ENCODE peak calls at places on chromosomes 12 and 14, in five cellular contexts. One of them, this sample, is unnamed.

GRCh38 chr14:94173471-94173884 is 644 bp upstream of the PPP4R4 start:
- DNase-seq in Caco-2: no peak
- DNase-seq in testis: peak
- DNase-seq in lower leg skin: no peak
- DNase-seq in upper lobe of right lung: peak
- DNase-seq in this sample: no peak

GRCh38 chr12:122830517-122831214 is 4.6 kb upstream of the HIP1R start:
- DNase-seq in Caco-2: no peak
- DNase-seq in testis: no peak
- DNase-seq in lower leg skin: no peak
- DNase-seq in upper lobe of right lung: no peak
- DNase-seq in this sample: peak

GRCh38 chr12:104435765-104436164 is 21.0 kb upstream of the CHST11 start:
- DNase-seq in Caco-2: no peak
- DNase-seq in testis: no peak
- DNase-seq in lower leg skin: no peak
- DNase-seq in upper lobe of right lung: no peak
- DNase-seq in this sample: no peak

GRCh38 chr14:101001311-101002069 is 98.0 kb upstream of the RTL1 start:
- DNase-seq in Caco-2: no peak
- DNase-seq in testis: no peak
- DNase-seq in lower leg skin: no peak
- DNase-seq in upper lobe of right lung: no peak
- DNase-seq in this sample: peak

GRCh38 chr12:6193853-6194815 is 6.1 kb upstream of the CD9 start:
- DNase-seq in Caco-2: peak
- DNase-seq in testis: no peak
- DNase-seq in lower leg skin: no peak
- DNase-seq in upper lobe of right lung: no peak
- DNase-seq in this sample: no peak

GRCh38 chr12:62732861-62733427 is 202.0 kb downstream of the PPM1H start:
- DNase-seq in Caco-2: no peak
- DNase-seq in testis: no peak
- DNase-seq in lower leg skin: no peak
- DNase-seq in upper lobe of right lung: no peak
- DNase-seq in this sample: peak

GRCh38 chr12:5976711-5977110 is 31.7 kb upstream of the ANO2 start:
- DNase-seq in Caco-2: no peak
- DNase-seq in testis: no peak
- DNase-seq in lower leg skin: no peak
- DNase-seq in upper lobe of right lung: no peak
- DNase-seq in this sample: no peak

GRCh38 chr12:60144395-60144794 is 548.6 kb downstream of the SLC16A7 start:
- DNase-seq in Caco-2: no peak
- DNase-seq in testis: no peak
- DNase-seq in lower leg skin: no peak
- DNase-seq in upper lobe of right lung: no peak
- DNase-seq in this sample: no peak

GRCh38 chr14:40362856-40363255 is 930.6 kb upstream of the FBXO33 start:
- DNase-seq in Caco-2: no peak
- DNase-seq in testis: no peak
- DNase-seq in lower leg skin: no peak
- DNase-seq in upper lobe of right lung: no peak
- DNase-seq in this sample: no peak

GRCh38 chr12:124698211-124698997 is 131.0 kb upstream of the NCOR2 start:
- DNase-seq in Caco-2: no peak
- DNase-seq in testis: peak
- DNase-seq in lower leg skin: no peak
- DNase-seq in upper lobe of right lung: no peak
- DNase-seq in this sample: peak

GRCh38 chr14:54487771-54488170 is 1.0 kb downstream of the GMFB start:
- DNase-seq in Caco-2: no peak
- DNase-seq in testis: no peak
- DNase-seq in lower leg skin: no peak
- DNase-seq in upper lobe of right lung: no peak
- DNase-seq in this sample: peak

GRCh38 chr12:40033260-40033649 is 72.6 kb downstream of the SLC2A13 start:
- DNase-seq in Caco-2: no peak
- DNase-seq in testis: no peak
- DNase-seq in lower leg skin: no peak
- DNase-seq in upper lobe of right lung: no peak
- DNase-seq in this sample: no peak

GRCh38 chr14:101132588-101132987 is 229.1 kb upstream of the RTL1 start:
- DNase-seq in Caco-2: no peak
- DNase-seq in testis: no peak
- DNase-seq in lower leg skin: no peak
- DNase-seq in upper lobe of right lung: no peak
- DNase-seq in this sample: no peak

GRCh38 chr14:34465069-34465859 is 3.2 kb upstream of the SPTSSA start:
- DNase-seq in Caco-2: no peak
- DNase-seq in testis: no peak
- DNase-seq in lower leg skin: no peak
- DNase-seq in upper lobe of right lung: no peak
- DNase-seq in this sample: peak

GRCh38 chr12:67268335-67268895 is 743 bp upstream of the CAND1 start:
- DNase-seq in Caco-2: peak
- DNase-seq in testis: peak
- DNase-seq in lower leg skin: peak
- DNase-seq in upper lobe of right lung: peak
- DNase-seq in this sample: peak

GRCh38 chr12:72632286-72632685 is 360.1 kb downstream of the TRHDE start:
- DNase-seq in Caco-2: no peak
- DNase-seq in testis: no peak
- DNase-seq in lower leg skin: no peak
- DNase-seq in upper lobe of right lung: no peak
- DNase-seq in this sample: peak

GRCh38 chr12:96193725-96194571 is at the start of gene ELK3:
- DNase-seq in Caco-2: peak
- DNase-seq in testis: peak
- DNase-seq in lower leg skin: peak
- DNase-seq in upper lobe of right lung: peak
- DNase-seq in this sample: peak

GRCh38 chr14:75294649-75295033 is 16.0 kb downstream of the FOS start:
- DNase-seq in Caco-2: no peak
- DNase-seq in testis: no peak
- DNase-seq in lower leg skin: no peak
- DNase-seq in upper lobe of right lung: no peak
- DNase-seq in this sample: no peak

GRCh38 chr12:8661751-8662150 is 875 bp downstream of the MFAP5 start:
- DNase-seq in Caco-2: no peak
- DNase-seq in testis: no peak
- DNase-seq in lower leg skin: no peak
- DNase-seq in upper lobe of right lung: no peak
- DNase-seq in this sample: no peak
- H3K4me3 ChIP-seq in Caco-2: no peak
- H3K4me3 ChIP-seq in testis: no peak
- H3K4me3 ChIP-seq in lower leg skin: no peak
- H3K4me3 ChIP-seq in upper lobe of right lung: no peak
- H3K4me3 ChIP-seq in this sample: no peak

GRCh38 chr12:49064767-49065152 is 4.2 kb upstream of the KMT2D start:
- DNase-seq in Caco-2: no peak
- DNase-seq in testis: no peak
- DNase-seq in lower leg skin: no peak
- DNase-seq in upper lobe of right lung: no peak
- DNase-seq in this sample: no peak
- TF ChIP-seq CTCF in Caco-2: no peak
- TF ChIP-seq CTCF in testis: no peak
- TF ChIP-seq CTCF in lower leg skin: no peak
- TF ChIP-seq CTCF in upper lobe of right lung: no peak
- TF ChIP-seq CTCF in this sample: no peak

DNA sequence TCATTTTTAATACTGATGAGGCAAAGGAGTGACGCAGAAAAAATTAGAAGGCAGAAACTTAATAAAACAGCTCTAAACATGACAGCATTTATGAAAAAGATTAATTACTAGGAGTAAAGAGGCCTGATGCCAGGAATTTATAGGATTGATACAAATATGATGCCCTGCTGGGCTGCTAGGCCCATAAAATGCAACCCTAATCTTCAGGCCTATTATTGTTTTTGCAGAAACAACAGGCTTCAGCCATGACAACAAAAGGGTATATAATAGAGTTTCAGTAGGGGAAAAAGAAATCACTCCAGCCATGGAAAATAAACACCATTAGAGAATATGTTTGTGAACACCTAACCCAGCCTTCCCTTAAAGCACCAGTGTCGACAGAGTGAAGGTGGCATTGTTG is 50.6 kb downstream of the OTX2 start:
- DNase-seq in Caco-2: no peak
- DNase-seq in testis: no peak
- DNase-seq in lower leg skin: no peak
- DNase-seq in upper lobe of right lung: no peak
- DNase-seq in this sample: no peak
- H3K4me3 ChIP-seq in Caco-2: no peak
- H3K4me3 ChIP-seq in testis: no peak
- H3K4me3 ChIP-seq in lower leg skin: no peak
- H3K4me3 ChIP-seq in upper lobe of right lung: no peak
- H3K4me3 ChIP-seq in this sample: no peak

GRCh38 chr12:109563291-109564284 is 9.7 kb downstream of the MMAB start:
- DNase-seq in Caco-2: no peak
- DNase-seq in testis: peak
- DNase-seq in lower leg skin: no peak
- DNase-seq in upper lobe of right lung: no peak
- DNase-seq in this sample: no peak

GRCh38 chr12:109559601-109560000 is 13.7 kb downstream of the MMAB start:
- DNase-seq in Caco-2: no peak
- DNase-seq in testis: no peak
- DNase-seq in lower leg skin: no peak
- DNase-seq in upper lobe of right lung: no peak
- DNase-seq in this sample: no peak

GRCh38 chr12:109561711-109562030 is 11.6 kb downstream of the MMAB start:
- DNase-seq in Caco-2: no peak
- DNase-seq in testis: no peak
- DNase-seq in lower leg skin: no peak
- DNase-seq in upper lobe of right lung: no peak
- DNase-seq in this sample: no peak

GRCh38 chr12:109560867-109561710 is 12.2 kb downstream of the MMAB start:
- DNase-seq in Caco-2: no peak
- DNase-seq in testis: no peak
- DNase-seq in lower leg skin: no peak
- DNase-seq in upper lobe of right lung: no peak
- DNase-seq in this sample: no peak

DNA sequence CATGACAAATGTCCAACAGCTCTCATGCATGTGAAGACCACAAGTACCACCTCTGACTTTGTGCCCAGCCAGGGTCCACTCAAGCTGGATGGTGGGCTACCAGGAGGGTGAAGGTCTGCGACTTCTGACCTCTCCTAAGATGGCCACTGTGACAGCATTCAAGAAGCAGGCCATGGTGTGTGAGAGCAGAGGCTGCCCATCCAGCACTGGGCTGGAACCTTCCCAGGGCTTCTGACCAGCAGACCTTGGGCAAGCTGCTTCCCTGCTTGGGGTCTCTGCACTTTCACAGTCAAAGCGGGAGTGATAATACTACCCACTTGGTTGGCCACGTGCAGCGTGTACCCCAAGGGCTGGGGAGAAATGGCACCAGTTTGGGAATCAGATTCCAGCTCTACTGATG is 10.4 kb downstream of the MMAB start:
- DNase-seq in Caco-2: no peak
- DNase-seq in testis: no peak
- DNase-seq in lower leg skin: no peak
- DNase-seq in upper lobe of right lung: no peak
- DNase-seq in this sample: no peak
- TF ChIP-seq CTCF in Caco-2: no peak
- TF ChIP-seq CTCF in testis: no peak
- TF ChIP-seq CTCF in lower leg skin: no peak
- TF ChIP-seq CTCF in upper lobe of right lung: no peak
- TF ChIP-seq CTCF in this sample: no peak

DNA sequence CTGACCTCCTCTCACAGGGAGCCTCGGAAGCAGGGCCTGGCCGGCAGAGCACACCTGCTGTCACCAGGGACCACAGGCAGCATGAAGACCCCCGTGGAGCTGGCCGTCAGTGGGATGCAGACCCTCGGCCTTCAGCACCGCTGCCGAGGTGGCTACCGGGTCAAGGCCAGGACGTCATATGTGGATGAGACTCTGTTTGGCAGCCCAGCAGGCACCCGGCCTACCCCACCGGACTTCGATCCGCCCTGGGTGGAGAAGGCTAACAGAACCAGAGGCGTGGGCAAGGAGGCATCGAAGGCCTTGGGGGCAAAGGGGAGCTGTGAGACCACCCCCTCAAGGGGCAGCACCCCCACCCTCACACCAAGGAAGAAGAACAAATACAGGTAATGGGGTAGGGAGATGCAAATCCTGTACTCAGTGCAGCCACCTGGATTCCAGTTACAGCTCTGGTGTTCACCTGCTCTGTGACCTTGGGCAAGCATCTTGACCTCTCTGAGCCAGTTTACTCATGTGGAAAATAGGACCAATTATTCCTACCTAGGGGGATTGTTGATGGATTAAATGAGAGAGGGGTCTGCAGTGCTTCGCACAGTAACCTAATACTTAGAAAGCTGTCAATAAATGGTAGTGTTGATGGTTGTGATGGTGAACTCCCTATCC is 1.3 kb downstream of the RITA1 start:
- DNase-seq in Caco-2: no peak
- DNase-seq in testis: no peak
- DNase-seq in lower leg skin: no peak
- DNase-seq in upper lobe of right lung: no peak
- DNase-seq in this sample: no peak
- H3K4me3 ChIP-seq in Caco-2: peak
- H3K4me3 ChIP-seq in testis: peak
- H3K4me3 ChIP-seq in lower leg skin: no peak
- H3K4me3 ChIP-seq in upper lobe of right lung: no peak
- H3K4me3 ChIP-seq in this sample: peak

DNA sequence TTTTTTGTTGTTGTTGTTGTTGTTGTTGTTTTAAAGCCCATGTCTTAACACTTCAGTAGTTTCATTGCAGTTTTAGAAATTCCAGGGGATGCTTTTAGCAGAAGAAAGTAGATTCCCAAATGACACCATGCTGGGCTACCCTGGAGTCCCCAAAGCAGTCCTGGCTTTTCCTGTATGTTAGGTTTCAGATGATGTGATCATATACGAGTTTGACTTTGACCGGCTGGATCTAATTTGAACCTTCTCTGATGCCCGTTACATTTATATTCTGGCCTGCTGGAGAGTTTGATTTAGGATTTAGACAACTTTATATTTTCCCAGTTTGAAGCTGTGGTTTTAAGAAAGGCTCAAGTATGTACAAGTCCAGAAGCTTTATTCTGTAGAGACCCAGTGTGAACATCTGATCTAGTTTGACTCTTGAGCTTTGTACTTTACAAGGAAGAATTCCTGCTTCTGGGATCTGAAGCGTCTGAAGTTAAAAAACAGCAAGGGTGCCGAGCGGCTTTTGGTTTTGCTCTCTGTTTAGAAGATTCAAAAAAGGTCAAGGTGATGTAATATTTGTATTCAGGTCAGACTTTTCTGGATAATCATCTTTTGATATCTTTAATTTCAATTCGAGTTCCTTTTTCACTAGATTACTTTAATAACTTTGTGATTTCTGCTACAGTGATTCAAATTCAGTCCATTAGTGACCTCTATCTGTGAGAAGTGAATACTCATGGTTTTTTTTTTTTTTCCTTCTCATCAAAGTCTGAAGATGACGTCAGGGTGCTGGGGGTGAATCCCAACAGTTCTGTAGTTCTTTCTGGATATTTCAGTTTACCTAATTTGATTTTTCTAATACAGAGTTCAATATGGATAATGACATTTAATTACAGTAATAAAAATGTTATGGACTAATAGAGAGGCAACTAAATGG is 6.2 kb downstream of the FLRT2 start:
- DNase-seq in Caco-2: no peak
- DNase-seq in testis: peak
- DNase-seq in lower leg skin: no peak
- DNase-seq in upper lobe of right lung: no peak
- DNase-seq in this sample: peak
- TF ChIP-seq CTCF in Caco-2: peak
- TF ChIP-seq CTCF in testis: no peak
- TF ChIP-seq CTCF in lower leg skin: no peak
- TF ChIP-seq CTCF in upper lobe of right lung: peak
- TF ChIP-seq CTCF in this sample: peak